ENCODE peak calls at places on chromosomes 2 and 18, in seven cellular contexts. W, A, R, T, P, N and S are unnamed samples.

GRCh38 chr2:159960413-159960812 is 102.0 kb downstream of the PLA2R1 start:
- DNase-seq in W (peak), A (peak), R (no peak), T (no peak), P (no peak), N (no peak), S (no peak)

GRCh38 chr2:15195723-15196270 is 365.3 kb downstream of the NBAS start:
- DNase-seq in W (no peak), A (no peak), R (no peak), T (no peak), P (no peak), N (no peak), S (no peak)

GRCh38 chr18:47411159-47411558 is 159.7 kb upstream of the SKOR2 start:
- DNase-seq in W (no peak), A (no peak), R (no peak), T (no peak), P (no peak), N (no peak), S (no peak)

GRCh38 chr2:170276056-170276455 is 98.1 kb downstream of the MYO3B start:
- DNase-seq in W (no peak), A (no peak), R (no peak), T (no peak), P (no peak), N (no peak), S (no peak)

GRCh38 chr2:18435425-18436037 is 124.9 kb downstream of the RDH14 start:
- DNase-seq in W (no peak), A (no peak), R (no peak), T (no peak), P (peak), N (no peak), S (peak)

GRCh38 chr2:128196026-128196822 is 105.2 kb downstream of the UGGT1 start:
- DNase-seq in W (no peak), A (no peak), R (no peak), T (no peak), P (no peak), N (no peak), S (no peak)

GRCh38 chr2:234212534-234212933 is 162.0 kb downstream of the SPP2 start:
- DNase-seq in W (no peak), A (no peak), R (no peak), T (no peak), P (no peak), N (no peak), S (no peak)

GRCh38 chr2:235968616-235969324 is 199.4 kb downstream of the GBX2 start:
- DNase-seq in W (no peak), A (no peak), R (no peak), T (no peak), P (peak), N (no peak), S (no peak)

GRCh38 chr18:61972389-61973264 is 79.8 kb upstream of the RNF152 start:
- DNase-seq in W (no peak), A (no peak), R (no peak), T (no peak), P (peak), N (no peak), S (no peak)

GRCh38 chr2:84865181-84865783 is 15.6 kb downstream of the TRABD2A start:
- DNase-seq in W (peak), A (no peak), R (no peak), T (no peak), P (no peak), N (no peak), S (no peak)

GRCh38 chr2:222592176-222592575 is 63.7 kb downstream of the FARSB start:
- DNase-seq in W (no peak), A (no peak), R (no peak), T (no peak), P (no peak), N (no peak), S (no peak)

GRCh38 chr2:240508832-240509545 is 48.8 kb downstream of the ANKMY1 start:
- DNase-seq in W (no peak), A (no peak), R (no peak), T (no peak), P (no peak), N (no peak), S (no peak)

GRCh38 chr2:128424406-128424805 is 105.7 kb upstream of the HS6ST1 start:
- DNase-seq in W (no peak), A (no peak), R (no peak), T (no peak), P (no peak), N (no peak), S (no peak)

GRCh38 chr2:70964596-70965386 is 13.6 kb upstream of the ANKRD53 start:
- DNase-seq in W (no peak), A (peak), R (peak), T (no peak), P (no peak), N (peak), S (no peak)

GRCh38 chr2:223054193-223054781 is 2.3 kb downstream of the KCNE4 start:
- DNase-seq in W (no peak), A (no peak), R (no peak), T (no peak), P (no peak), N (no peak), S (no peak)

GRCh38 chr2:12717191-12717987 is 653 bp downstream of the TRIB2 start:
- DNase-seq in W (peak), A (peak), R (peak), T (no peak), P (peak), N (peak), S (no peak)

GRCh38 chr2:165348441-165348840 is 109.2 kb downstream of the SCN2A start:
- DNase-seq in W (no peak), A (no peak), R (no peak), T (no peak), P (no peak), N (no peak), S (no peak)

GRCh38 chr18:29147944-29148343 is 971.0 kb upstream of the CDH2 start:
- DNase-seq in W (peak), A (peak), R (no peak), T (no peak), P (no peak), N (no peak), S (no peak)

GRCh38 chr2:64625352-64626145 is 28.2 kb downstream of the SERTAD2 start:
- DNase-seq in W (no peak), A (no peak), R (no peak), T (no peak), P (no peak), N (no peak), S (no peak)

GRCh38 chr18:55819448-55819847 is 231.5 kb upstream of the TCF4 start:
- DNase-seq in W (no peak), A (no peak), R (no peak), T (no peak), P (no peak), N (no peak), S (no peak)

GRCh38 chr18:48486762-48487161 is 52.1 kb upstream of the CTIF start:
- DNase-seq in W (no peak), A (no peak), R (no peak), T (no peak), P (no peak), N (no peak), S (no peak)

GRCh38 chr2:223580951-223581350 is 21.2 kb downstream of the SCG2 start:
- DNase-seq in W (peak), A (peak), R (no peak), T (no peak), P (peak), N (no peak), S (no peak)

GRCh38 chr18:48727685-48728084 is 188.9 kb downstream of the CTIF start:
- DNase-seq in W (no peak), A (no peak), R (no peak), T (no peak), P (no peak), N (no peak), S (no peak)

GRCh38 chr2:25194576-25195122 is 26.3 kb upstream of the POMC start:
- DNase-seq in W (no peak), A (no peak), R (no peak), T (no peak), P (no peak), N (no peak), S (no peak)